ENCODE peak calls at places on chromosomes 7 and 10, in nine cellular contexts. B, L, V, A, K, R, Z, X and H are unnamed samples.

GRCh38 chr7:98563183-98563495 is 53.9 kb upstream of the NPTX2 start:
- DNase-seq in B (no peak), L (no peak), V (no peak), A (peak), K (no peak), R (no peak), Z (no peak), X (no peak), H (no peak)

GRCh38 chr7:96199421-96199820 is 122.5 kb downstream of the SLC25A13 start:
- DNase-seq in B (no peak), L (no peak), V (no peak), A (no peak), K (no peak), R (no peak), Z (no peak), X (no peak), H (no peak)

GRCh38 chr7:148572067-148572522 is 18.5 kb upstream of the C7orf33 start:
- DNase-seq in B (no peak), L (no peak), V (no peak), A (no peak), K (no peak), R (no peak), Z (no peak), X (no peak), H (no peak)

GRCh38 chr7:158056761-158057160 is 530.9 kb downstream of the PTPRN2 start:
- DNase-seq in B (no peak), L (no peak), V (no peak), A (peak), K (no peak), R (no peak), Z (no peak), X (no peak), H (no peak)

GRCh38 chr7:133789951-133790350 is 337.2 kb upstream of the LRGUK start:
- DNase-seq in B (no peak), L (no peak), V (no peak), A (no peak), K (no peak), R (no peak), Z (no peak), X (no peak), H (no peak)

GRCh38 chr7:24898691-24899090 is 81.3 kb downstream of the OSBPL3 start:
- DNase-seq in B (no peak), L (no peak), V (no peak), A (no peak), K (no peak), R (no peak), Z (no peak), X (no peak), H (no peak)

GRCh38 chr7:106425017-106425719 is 140.4 kb upstream of the NAMPT start:
- DNase-seq in B (peak), L (peak), V (peak), A (peak), K (peak), R (peak), Z (peak), X (peak), H (peak)

GRCh38 chr10:20976891-20977684 is 80.0 kb upstream of the NEBL start:
- DNase-seq in B (no peak), L (no peak), V (no peak), A (no peak), K (no peak), R (no peak), Z (no peak), X (no peak), H (no peak)

GRCh38 chr7:131544449-131545425 is 11.7 kb downstream of the PODXL start:
- DNase-seq in B (no peak), L (no peak), V (no peak), A (peak), K (no peak), R (no peak), Z (no peak), X (peak), H (no peak)

GRCh38 chr10:24723386-24723787 is 300 bp downstream of the ARHGAP21 start:
- DNase-seq in B (no peak), L (no peak), V (peak), A (peak), K (no peak), R (no peak), Z (peak), X (no peak), H (peak)

GRCh38 chr10:21531164-21531563 is 2.9 kb upstream of the MLLT10 start:
- DNase-seq in B (no peak), L (no peak), V (no peak), A (no peak), K (no peak), R (no peak), Z (no peak), X (no peak), H (no peak)

GRCh38 chr10:97540669-97541500 is 31.7 kb upstream of the ANKRD2 start:
- DNase-seq in B (no peak), L (no peak), V (no peak), A (peak), K (peak), R (no peak), Z (no peak), X (no peak), H (no peak)

GRCh38 chr10:131749767-131750142 is 151.1 kb upstream of the PPP2R2D start:
- DNase-seq in B (no peak), L (no peak), V (no peak), A (peak), K (no peak), R (no peak), Z (no peak), X (no peak), H (no peak)

GRCh38 chr7:35424869-35425495 is 171.1 kb upstream of the TBX20 start:
- DNase-seq in B (no peak), L (peak), V (peak), A (no peak), K (peak), R (no peak), Z (peak), X (no peak), H (no peak)

GRCh38 chr10:28880551-28880950 is 203.2 kb downstream of the BAMBI start:
- DNase-seq in B (no peak), L (no peak), V (no peak), A (no peak), K (no peak), R (no peak), Z (no peak), X (no peak), H (no peak)

GRCh38 chr10:120514035-120514620 is 57.1 kb downstream of the PLPP4 start:
- DNase-seq in B (no peak), L (no peak), V (no peak), A (no peak), K (no peak), R (no peak), Z (peak), X (no peak), H (no peak)

GRCh38 chr7:98251251-98251843 is 685 bp downstream of the TECPR1 start:
- DNase-seq in B (no peak), L (no peak), V (peak), A (no peak), K (no peak), R (peak), Z (peak), X (no peak), H (no peak)

GRCh38 chr7:5478568-5479045 is 55.0 kb upstream of the TNRC18 start:
- DNase-seq in B (no peak), L (no peak), V (no peak), A (no peak), K (no peak), R (no peak), Z (no peak), X (no peak), H (no peak)

GRCh38 chr10:24886281-24886680 is 66.1 kb downstream of the PRTFDC1 start:
- DNase-seq in B (no peak), L (no peak), V (peak), A (no peak), K (no peak), R (no peak), Z (peak), X (no peak), H (no peak)

GRCh38 chr10:131016556-131016955 is 295.0 kb downstream of the TCERG1L start:
- DNase-seq in B (no peak), L (no peak), V (no peak), A (peak), K (no peak), R (no peak), Z (no peak), X (no peak), H (no peak)

GRCh38 chr7:125599387-125599786 is 669.8 kb upstream of the POT1 start:
- DNase-seq in B (no peak), L (no peak), V (no peak), A (no peak), K (no peak), R (no peak), Z (no peak), X (no peak), H (no peak)

GRCh38 chr10:81814842-81815241 is 60.2 kb upstream of the NRG3 start:
- DNase-seq in B (no peak), L (no peak), V (no peak), A (no peak), K (no peak), R (no peak), Z (no peak), X (no peak), H (no peak)

GRCh38 chr7:7970620-7971307 is 2.2 kb downstream of the GLCCI1 start:
- DNase-seq in B (no peak), L (no peak), V (no peak), A (no peak), K (no peak), R (no peak), Z (no peak), X (no peak), H (no peak)

GRCh38 chr7:40899651-40900507 is 765.1 kb downstream of the SUGCT start:
- DNase-seq in B (no peak), L (no peak), V (no peak), A (peak), K (peak), R (no peak), Z (no peak), X (no peak), H (no peak)

GRCh38 chr7:26319631-26320030 is 28.0 kb downstream of the SNX10 start:
- DNase-seq in B (no peak), L (no peak), V (no peak), A (no peak), K (no peak), R (no peak), Z (no peak), X (no peak), H (no peak)

GRCh38 chr7:65722361-65722792 is 150.5 kb upstream of the VKORC1L1 start:
- DNase-seq in B (no peak), L (no peak), V (peak), A (peak), K (peak), R (peak), Z (peak), X (peak), H (peak)

GRCh38 chr7:149474309-149475120 is 13.7 kb upstream of the ZNF777 start:
- DNase-seq in B (no peak), L (no peak), V (no peak), A (peak), K (no peak), R (no peak), Z (no peak), X (no peak), H (no peak)

GRCh38 chr10:23204773-23205172 is 12.7 kb downstream of the PTF1A start:
- DNase-seq in B (no peak), L (no peak), V (peak), A (no peak), K (no peak), R (no peak), Z (no peak), X (no peak), H (no peak)

GRCh38 chr10:21488246-21488953 is 37.1 kb downstream of the SKIDA1 start:
- DNase-seq in B (no peak), L (no peak), V (no peak), A (no peak), K (no peak), R (no peak), Z (no peak), X (no peak), H (no peak)

GRCh38 chr10:28391283-28391682 is 88.4 kb upstream of the MPP7 start:
- DNase-seq in B (no peak), L (no peak), V (no peak), A (no peak), K (no peak), R (no peak), Z (no peak), X (no peak), H (no peak)

GRCh38 chr10:31758495-31758894 is 170.1 kb downstream of the ARHGAP12 start:
- DNase-seq in B (no peak), L (no peak), V (no peak), A (no peak), K (no peak), R (no peak), Z (no peak), X (no peak), H (no peak)

GRCh38 chr7:55545496-55545895 is 26.8 kb downstream of the VOPP1 start:
- DNase-seq in B (no peak), L (no peak), V (no peak), A (no peak), K (no peak), R (no peak), Z (no peak), X (no peak), H (peak)

GRCh38 chr7:158282461-158283001 is 305.1 kb downstream of the PTPRN2 start:
- DNase-seq in B (no peak), L (peak), V (no peak), A (peak), K (peak), R (no peak), Z (no peak), X (no peak), H (no peak)

GRCh38 chr10:78972160-78972946 is 96.4 kb upstream of the ZMIZ1 start:
- DNase-seq in B (no peak), L (peak), V (peak), A (peak), K (peak), R (peak), Z (peak), X (peak), H (peak)

GRCh38 chr7:1925973-1926907 is 256.2 kb downstream of the ELFN1 start:
- DNase-seq in B (no peak), L (no peak), V (no peak), A (no peak), K (no peak), R (no peak), Z (no peak), X (no peak), H (no peak)

GRCh38 chr7:1924185-1924817 is 254.2 kb downstream of the ELFN1 start:
- DNase-seq in B (no peak), L (no peak), V (no peak), A (no peak), K (no peak), R (no peak), Z (no peak), X (no peak), H (no peak)

GRCh38 chr7:1923409-1924053 is 253.5 kb downstream of the ELFN1 start:
- DNase-seq in B (no peak), L (no peak), V (no peak), A (no peak), K (no peak), R (no peak), Z (no peak), X (no peak), H (no peak)

GRCh38 chr7:1926908-1927306 is 256.8 kb downstream of the ELFN1 start:
- DNase-seq in B (no peak), L (no peak), V (no peak), A (no peak), K (no peak), R (no peak), Z (no peak), X (no peak), H (no peak)

GRCh38 chr7:1925349-1925748 is 255.3 kb downstream of the ELFN1 start:
- DNase-seq in B (no peak), L (no peak), V (no peak), A (no peak), K (no peak), R (no peak), Z (no peak), X (no peak), H (no peak)
- TF ChIP-seq CTCF in B (no peak), L (no peak), V (no peak), A (no peak), K (no peak), R (no peak), Z (no peak), X (no peak), H (no peak)

GRCh38 chr10:134205-134742 is 981 bp upstream of the ZMYND11 start:
- DNase-seq in B (no peak), L (no peak), V (no peak), A (no peak), K (no peak), R (no peak), Z (no peak), X (no peak), H (no peak)

GRCh38 chr10:135601-136464 is 578 bp downstream of the ZMYND11 start:
- DNase-seq in B (no peak), L (peak), V (peak), A (peak), K (peak), R (peak), Z (peak), X (peak), H (peak)

GRCh38 chr10:132961-133898 is 2.0 kb upstream of the ZMYND11 start:
- DNase-seq in B (no peak), L (no peak), V (no peak), A (no peak), K (no peak), R (no peak), Z (no peak), X (no peak), H (no peak)

GRCh38 chr10:136465-136762 is 1.2 kb downstream of the ZMYND11 start:
- DNase-seq in B (no peak), L (no peak), V (no peak), A (no peak), K (no peak), R (no peak), Z (no peak), X (no peak), H (no peak)

GRCh38 chr10:134743-135600 is at the start of gene ZMYND11:
- DNase-seq in B (no peak), L (peak), V (peak), A (peak), K (peak), R (peak), Z (peak), X (peak), H (peak)
- TF ChIP-seq POLR2A in B (no peak), L (no peak), V (peak), A (no peak), K (no peak), R (no peak), Z (no peak), X (no peak), H (peak)

DNA sequence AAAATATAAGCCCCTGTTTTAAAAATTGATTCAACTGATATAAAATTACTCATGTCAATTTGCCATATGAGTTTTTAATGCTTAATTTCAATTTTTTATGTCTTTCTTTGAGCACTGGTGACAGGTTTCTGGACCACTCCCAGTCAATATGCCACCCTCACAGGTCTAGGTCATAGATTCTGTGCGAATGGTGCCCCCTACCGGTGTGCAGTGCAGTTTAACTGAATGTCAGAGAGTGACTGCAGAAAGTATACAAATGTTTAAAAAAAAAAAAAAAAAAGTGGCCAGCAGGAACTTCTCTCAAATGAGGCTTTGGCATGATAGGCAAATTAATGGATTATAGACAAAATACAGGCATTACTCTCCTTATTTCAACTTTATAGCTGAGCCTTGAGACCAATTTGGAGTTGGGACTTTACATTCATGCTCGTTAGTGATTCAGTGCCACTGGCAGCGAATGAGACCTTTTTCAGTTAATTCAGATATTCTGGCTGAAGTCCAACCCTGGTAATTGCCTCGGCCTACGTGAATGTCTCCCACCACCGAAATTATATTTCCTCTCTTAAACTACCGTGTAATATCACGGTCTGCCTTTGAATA is 427.6 kb downstream of the PHTF2 start:
- DNase-seq in B (no peak), L (no peak), V (peak), A (no peak), K (no peak), R (no peak), Z (peak), X (peak), H (no peak)
- TF ChIP-seq CTCF in B (peak), L (no peak), V (peak), A (no peak), K (no peak), R (no peak), Z (peak), X (no peak), H (peak)

GRCh38 chr7:156919132-156919713 is 26.2 kb upstream of the LMBR1 start:
- DNase-seq in B (no peak), L (no peak), V (peak), A (no peak), K (no peak), R (no peak), Z (no peak), X (no peak), H (no peak)
- TF ChIP-seq POLR2A in B (no peak), L (no peak), V (no peak), A (no peak), K (no peak), R (no peak), Z (no peak), X (no peak), H (no peak)

DNA sequence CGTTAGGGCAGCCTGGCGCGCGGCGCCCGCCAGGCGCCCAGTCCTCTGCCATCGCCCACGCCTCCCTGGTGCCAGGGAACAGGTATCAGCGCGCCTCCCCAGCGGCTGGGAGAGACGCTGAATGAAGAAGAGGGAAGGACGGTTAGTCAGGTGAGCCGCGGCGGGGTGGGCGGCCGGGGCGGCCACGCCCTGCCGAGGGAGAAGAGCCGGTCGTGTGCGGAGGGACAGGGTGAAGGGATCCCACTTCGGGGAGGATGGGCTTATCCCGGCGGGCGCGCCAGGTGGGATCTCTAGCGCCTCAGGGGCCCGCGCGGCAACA is 580 bp upstream of the ARL4A start:
- DNase-seq in B (no peak), L (no peak), V (no peak), A (no peak), K (no peak), R (no peak), Z (no peak), X (no peak), H (no peak)
- TF ChIP-seq CTCF in B (no peak), L (peak), V (no peak), A (no peak), K (no peak), R (no peak), Z (peak), X (no peak), H (no peak)

DNA sequence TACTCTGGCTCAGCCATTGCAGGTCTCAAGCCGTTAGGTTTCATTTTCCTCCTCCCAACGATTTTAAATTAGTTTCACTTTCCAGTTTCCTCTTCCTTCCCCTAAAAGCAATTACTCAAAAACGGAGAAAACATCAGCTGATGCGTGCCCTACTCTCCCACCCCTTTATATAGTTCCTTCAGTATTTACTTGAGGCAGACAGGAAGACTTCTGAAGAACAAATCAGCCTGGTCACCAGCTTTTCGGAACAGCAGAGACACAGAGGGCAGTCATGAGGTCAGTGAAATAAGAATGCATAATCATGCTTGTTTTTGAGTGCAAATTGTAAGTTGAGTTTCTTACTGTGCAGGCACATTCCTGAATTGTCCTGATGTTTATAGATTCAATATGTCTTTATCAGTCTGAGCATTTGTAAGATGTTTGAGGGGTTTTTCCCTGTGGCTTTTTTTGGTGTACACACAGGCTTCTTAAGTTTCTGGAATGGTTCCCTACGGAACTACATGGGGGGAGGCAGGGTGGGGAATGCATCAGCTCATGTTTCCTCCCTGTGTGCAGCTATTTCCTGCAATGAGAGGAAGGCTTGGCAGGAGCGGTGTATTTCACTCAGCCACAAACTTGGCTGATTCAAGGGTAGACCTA is at the start of gene IFIT3:
- DNase-seq in B (no peak), L (peak), V (peak), A (peak), K (peak), R (peak), Z (peak), X (peak), H (peak)
- TF ChIP-seq POLR2A in B (no peak), L (no peak), V (peak), A (peak), K (peak), R (no peak), Z (peak), X (no peak), H (no peak)

GRCh38 chr10:100888957-100889356 is 23.8 kb upstream of the SLF2 start:
- DNase-seq in B (no peak), L (no peak), V (no peak), A (no peak), K (no peak), R (no peak), Z (no peak), X (no peak), H (no peak)
- TF ChIP-seq CTCF in B (peak), L (no peak), V (peak), A (no peak), K (no peak), R (no peak), Z (no peak), X (no peak), H (no peak)